ENCODE peak calls at places on chromosomes 16 and 17, in six cellular contexts. One of them, this sample, is unnamed.

GRCh38 chr17:27554152-27554551 is 76.8 kb upstream of the LGALS9 start:
- DNase-seq in NCI-H187: no peak
- DNase-seq in uterus: no peak
- DNase-seq in EL: no peak
- DNase-seq in tibial nerve: no peak
- DNase-seq in C1 segment of cervical spinal cord: no peak
- DNase-seq in this sample: no peak

GRCh38 chr16:85057212-85057889 is 29.8 kb downstream of the KIAA0513 start:
- DNase-seq in NCI-H187: no peak
- DNase-seq in uterus: no peak
- DNase-seq in EL: no peak
- DNase-seq in tibial nerve: no peak
- DNase-seq in C1 segment of cervical spinal cord: no peak
- DNase-seq in this sample: no peak

GRCh38 chr16:14051110-14051729 is 19.9 kb upstream of the MRTFB start:
- DNase-seq in NCI-H187: no peak
- DNase-seq in uterus: no peak
- DNase-seq in EL: no peak
- DNase-seq in tibial nerve: no peak
- DNase-seq in C1 segment of cervical spinal cord: no peak
- DNase-seq in this sample: no peak

GRCh38 chr16:81005644-81006471 is 827 bp downstream of the CMC2 start:
- DNase-seq in NCI-H187: no peak
- DNase-seq in uterus: no peak
- DNase-seq in EL: peak
- DNase-seq in tibial nerve: peak
- DNase-seq in C1 segment of cervical spinal cord: no peak
- DNase-seq in this sample: no peak

GRCh38 chr17:76252040-76252954 is 12.0 kb upstream of the RNF157 start:
- DNase-seq in NCI-H187: no peak
- DNase-seq in uterus: no peak
- DNase-seq in EL: peak
- DNase-seq in tibial nerve: peak
- DNase-seq in C1 segment of cervical spinal cord: no peak
- DNase-seq in this sample: no peak

GRCh38 chr17:19014628-19015215 is 10.2 kb upstream of the FAM83G start:
- DNase-seq in NCI-H187: no peak
- DNase-seq in uterus: no peak
- DNase-seq in EL: no peak
- DNase-seq in tibial nerve: no peak
- DNase-seq in C1 segment of cervical spinal cord: no peak
- DNase-seq in this sample: no peak

GRCh38 chr17:39872700-39873099 is 4.7 kb downstream of the ZPBP2 start:
- DNase-seq in NCI-H187: no peak
- DNase-seq in uterus: no peak
- DNase-seq in EL: peak
- DNase-seq in tibial nerve: no peak
- DNase-seq in C1 segment of cervical spinal cord: no peak
- DNase-seq in this sample: no peak

GRCh38 chr16:50198802-50199410 is 45.8 kb downstream of the TENT4B start:
- DNase-seq in NCI-H187: no peak
- DNase-seq in uterus: no peak
- DNase-seq in EL: no peak
- DNase-seq in tibial nerve: no peak
- DNase-seq in C1 segment of cervical spinal cord: no peak
- DNase-seq in this sample: no peak

GRCh38 chr17:16516594-16517018 is 24.6 kb upstream of the LRRC75A start:
- DNase-seq in NCI-H187: peak
- DNase-seq in uterus: peak
- DNase-seq in EL: peak
- DNase-seq in tibial nerve: peak
- DNase-seq in C1 segment of cervical spinal cord: no peak
- DNase-seq in this sample: no peak

GRCh38 chr16:65180986-65181710 is 59.3 kb upstream of the CDH11 start:
- DNase-seq in NCI-H187: no peak
- DNase-seq in uterus: no peak
- DNase-seq in EL: no peak
- DNase-seq in tibial nerve: no peak
- DNase-seq in C1 segment of cervical spinal cord: no peak
- DNase-seq in this sample: no peak

GRCh38 chr16:74297296-74297665 is 667 bp downstream of the PSMD7 start:
- DNase-seq in NCI-H187: no peak
- DNase-seq in uterus: no peak
- DNase-seq in EL: peak
- DNase-seq in tibial nerve: no peak
- DNase-seq in C1 segment of cervical spinal cord: no peak
- DNase-seq in this sample: no peak

GRCh38 chr17:34386925-34387550 is 24.0 kb upstream of the CCL1 start:
- DNase-seq in NCI-H187: no peak
- DNase-seq in uterus: no peak
- DNase-seq in EL: peak
- DNase-seq in tibial nerve: no peak
- DNase-seq in C1 segment of cervical spinal cord: no peak
- DNase-seq in this sample: no peak

GRCh38 chr16:79943738-79944137 is 343.2 kb upstream of the MAF start:
- DNase-seq in NCI-H187: no peak
- DNase-seq in uterus: no peak
- DNase-seq in EL: peak
- DNase-seq in tibial nerve: no peak
- DNase-seq in C1 segment of cervical spinal cord: no peak
- DNase-seq in this sample: no peak

GRCh38 chr16:69847643-69848042 is 85.5 kb downstream of the WWP2 start:
- DNase-seq in NCI-H187: no peak
- DNase-seq in uterus: no peak
- DNase-seq in EL: no peak
- DNase-seq in tibial nerve: no peak
- DNase-seq in C1 segment of cervical spinal cord: no peak
- DNase-seq in this sample: no peak

GRCh38 chr17:381941-382643 is 29.5 kb upstream of the RPH3AL start:
- DNase-seq in NCI-H187: no peak
- DNase-seq in uterus: no peak
- DNase-seq in EL: no peak
- DNase-seq in tibial nerve: no peak
- DNase-seq in C1 segment of cervical spinal cord: no peak
- DNase-seq in this sample: no peak

GRCh38 chr16:66569827-66570405 is 3.7 kb downstream of the CMTM1 start:
- DNase-seq in NCI-H187: no peak
- DNase-seq in uterus: no peak
- DNase-seq in EL: peak
- DNase-seq in tibial nerve: no peak
- DNase-seq in C1 segment of cervical spinal cord: no peak
- DNase-seq in this sample: no peak

GRCh38 chr17:27819171-27819544 is 18.8 kb upstream of the NOS2 start:
- DNase-seq in NCI-H187: no peak
- DNase-seq in uterus: no peak
- DNase-seq in EL: no peak
- DNase-seq in tibial nerve: no peak
- DNase-seq in C1 segment of cervical spinal cord: no peak
- DNase-seq in this sample: no peak

GRCh38 chr16:57066625-57067024 is 25.8 kb upstream of the CPNE2 start:
- DNase-seq in NCI-H187: no peak
- DNase-seq in uterus: no peak
- DNase-seq in EL: no peak
- DNase-seq in tibial nerve: no peak
- DNase-seq in C1 segment of cervical spinal cord: no peak
- DNase-seq in this sample: no peak

GRCh38 chr16:352547-353403 is at the start of gene AXIN1:
- DNase-seq in NCI-H187: peak
- DNase-seq in uterus: peak
- DNase-seq in EL: peak
- DNase-seq in tibial nerve: peak
- DNase-seq in C1 segment of cervical spinal cord: peak
- DNase-seq in this sample: peak

GRCh38 chr17:59427425-59427921 is 96.0 kb downstream of the YPEL2 start:
- DNase-seq in NCI-H187: peak
- DNase-seq in uterus: no peak
- DNase-seq in EL: peak
- DNase-seq in tibial nerve: no peak
- DNase-seq in C1 segment of cervical spinal cord: peak
- DNase-seq in this sample: no peak

GRCh38 chr17:72588561-72588960 is 467.7 kb downstream of the SOX9 start:
- DNase-seq in NCI-H187: no peak
- DNase-seq in uterus: no peak
- DNase-seq in EL: no peak
- DNase-seq in tibial nerve: no peak
- DNase-seq in C1 segment of cervical spinal cord: no peak
- DNase-seq in this sample: no peak

GRCh38 chr17:40038882-40039513 is 15.2 kb downstream of the MED24 start:
- DNase-seq in NCI-H187: no peak
- DNase-seq in uterus: peak
- DNase-seq in EL: peak
- DNase-seq in tibial nerve: peak
- DNase-seq in C1 segment of cervical spinal cord: peak
- DNase-seq in this sample: no peak

GRCh38 chr16:28820016-28820415 is 2.8 kb upstream of the ATXN2L start:
- DNase-seq in NCI-H187: no peak
- DNase-seq in uterus: no peak
- DNase-seq in EL: no peak
- DNase-seq in tibial nerve: no peak
- DNase-seq in C1 segment of cervical spinal cord: no peak
- DNase-seq in this sample: no peak

GRCh38 chr17:65099941-65100315 is 37.2 kb upstream of the RGS9 start:
- DNase-seq in NCI-H187: no peak
- DNase-seq in uterus: no peak
- DNase-seq in EL: peak
- DNase-seq in tibial nerve: peak
- DNase-seq in C1 segment of cervical spinal cord: peak
- DNase-seq in this sample: no peak

GRCh38 chr17:10879110-10879509 is 41.2 kb upstream of the PIRT start:
- DNase-seq in NCI-H187: no peak
- DNase-seq in uterus: no peak
- DNase-seq in EL: no peak
- DNase-seq in tibial nerve: no peak
- DNase-seq in C1 segment of cervical spinal cord: peak
- DNase-seq in this sample: no peak

GRCh38 chr17:68355093-68355492 is 63.8 kb downstream of the ARSG start:
- DNase-seq in NCI-H187: no peak
- DNase-seq in uterus: no peak
- DNase-seq in EL: peak
- DNase-seq in tibial nerve: no peak
- DNase-seq in C1 segment of cervical spinal cord: no peak
- DNase-seq in this sample: no peak